ENCODE peak calls at places on chromosomes 11 and 22, in nine cellular contexts. Q, J, N, Z, D, I, P, E and G are unnamed samples.

GRCh38 chr22:35023692-35024363 is 42.1 kb upstream of the ISX start:
- DNase-seq in Q (no peak), J (peak), N (peak), Z (peak), D (peak), I (peak), P (peak), E (no peak), G (peak)

GRCh38 chr11:105867742-105868141 is 154.3 kb downstream of the MSANTD4 start:
- DNase-seq in Q (no peak), J (no peak), N (no peak), Z (no peak), D (no peak), I (no peak), P (no peak), E (no peak), G (no peak)

GRCh38 chr11:119622454-119623143 is 106.4 kb downstream of the NECTIN1 start:
- DNase-seq in Q (no peak), J (no peak), N (no peak), Z (no peak), D (no peak), I (no peak), P (no peak), E (no peak), G (no peak)

GRCh38 chr11:114059984-114060401 is 482 bp downstream of the ZBTB16 start:
- DNase-seq in Q (no peak), J (no peak), N (peak), Z (peak), D (no peak), I (no peak), P (peak), E (no peak), G (peak)

GRCh38 chr11:69216609-69217008 is 60.9 kb downstream of the SMIM38 start:
- DNase-seq in Q (no peak), J (no peak), N (no peak), Z (no peak), D (no peak), I (no peak), P (no peak), E (no peak), G (no peak)

GRCh38 chr22:17130199-17130598 is 9.0 kb upstream of the TMEM121B start:
- DNase-seq in Q (no peak), J (no peak), N (no peak), Z (peak), D (no peak), I (peak), P (no peak), E (no peak), G (no peak)

GRCh38 chr11:46901156-46901555 is 17.2 kb downstream of the LRP4 start:
- DNase-seq in Q (no peak), J (no peak), N (no peak), Z (no peak), D (peak), I (peak), P (no peak), E (no peak), G (no peak)

GRCh38 chr11:2091112-2091746 is 48.0 kb downstream of the IGF2 start:
- DNase-seq in Q (no peak), J (no peak), N (no peak), Z (no peak), D (no peak), I (no peak), P (no peak), E (no peak), G (no peak)

GRCh38 chr11:86676533-86677154 is 4.2 kb upstream of the ME3 start:
- DNase-seq in Q (no peak), J (no peak), N (peak), Z (peak), D (no peak), I (peak), P (peak), E (no peak), G (no peak)

GRCh38 chr11:132253469-132254264 is 883.3 kb downstream of the NTM start:
- DNase-seq in Q (no peak), J (no peak), N (no peak), Z (no peak), D (no peak), I (no peak), P (no peak), E (no peak), G (no peak)

GRCh38 chr11:27673979-27674663 is 26.1 kb downstream of the BDNF start:
- DNase-seq in Q (no peak), J (no peak), N (no peak), Z (no peak), D (no peak), I (no peak), P (no peak), E (no peak), G (no peak)

GRCh38 chr11:518463-519202 is 11.6 kb upstream of the RNH1 start:
- DNase-seq in Q (peak), J (peak), N (peak), Z (peak), D (no peak), I (peak), P (peak), E (peak), G (peak)

GRCh38 chr22:27610863-27611786 is 190.4 kb downstream of the MN1 start:
- DNase-seq in Q (no peak), J (no peak), N (no peak), Z (no peak), D (no peak), I (no peak), P (no peak), E (no peak), G (no peak)

GRCh38 chr22:39937881-39938280 is 22.3 kb upstream of the TMA7B start:
- DNase-seq in Q (peak), J (no peak), N (no peak), Z (no peak), D (no peak), I (no peak), P (no peak), E (no peak), G (no peak)

GRCh38 chr22:19767427-19768380 is 7.1 kb downstream of the TBX1 start:
- DNase-seq in Q (no peak), J (no peak), N (peak), Z (no peak), D (no peak), I (no peak), P (no peak), E (no peak), G (no peak)

GRCh38 chr11:35248558-35249323 is 109.8 kb downstream of the CD44 start:
- DNase-seq in Q (no peak), J (no peak), N (no peak), Z (no peak), D (no peak), I (no peak), P (no peak), E (no peak), G (no peak)

GRCh38 chr11:132402056-132402684 is 1031.8 kb downstream of the NTM start:
- DNase-seq in Q (no peak), J (no peak), N (no peak), Z (peak), D (peak), I (peak), P (no peak), E (no peak), G (peak)

GRCh38 chr22:46649176-46650077 is 29.2 kb downstream of the GRAMD4 start:
- DNase-seq in Q (no peak), J (peak), N (no peak), Z (no peak), D (no peak), I (no peak), P (no peak), E (no peak), G (peak)

GRCh38 chr11:78042858-78043257 is 19.8 kb upstream of the KCTD14 start:
- DNase-seq in Q (no peak), J (no peak), N (no peak), Z (no peak), D (no peak), I (no peak), P (no peak), E (no peak), G (no peak)

GRCh38 chr11:118971646-118972045 is at the start of gene FOXR1:
- DNase-seq in Q (no peak), J (no peak), N (no peak), Z (no peak), D (no peak), I (no peak), P (no peak), E (no peak), G (no peak)

GRCh38 chr22:38570841-38571364 is 920 bp upstream of the DMC1 start:
- DNase-seq in Q (peak), J (no peak), N (peak), Z (peak), D (peak), I (peak), P (peak), E (no peak), G (peak)